ENCODE peak calls at places on chromosomes 7 and 10, in seven cellular contexts. B, L, N, P, E, H and C are unnamed samples.

GRCh38 chr7:140924019-140924820 is 509 bp downstream of the BRAF start:
- DNase-seq in E (peak; percentile 66), P (peak; percentile 85), B (peak; percentile 32), L (peak; percentile 92), N (peak; percentile 60), H (peak; percentile 90), C (peak; percentile 84)

GRCh38 chr10:79367421-79368189 is 20.3 kb downstream of the PPIF start:
- DNase-seq in L (no peak), N (no peak), B (no peak), P (no peak), E (no peak), H (no peak), C (no peak)

GRCh38 chr10:128161031-128161430 is 34.8 kb upstream of the MKI67 start:
- DNase-seq in B (no peak), L (no peak), N (no peak), P (no peak), E (no peak), H (peak; percentile 21), C (no peak)

GRCh38 chr7:149696313-149696712 is 77.1 kb downstream of the ZNF467 start:
- DNase-seq in B (no peak), P (no peak), L (no peak), N (no peak), E (no peak), H (no peak), C (no peak)

GRCh38 chr10:35194906-35195305 is 68.3 kb downstream of the CREM start:
- DNase-seq in B (peak; percentile 18), L (no peak), E (peak; percentile 21), N (no peak), P (peak; percentile 71), H (no peak), C (no peak)

GRCh38 chr7:68216046-68216445 is 1219.4 kb downstream of the TYW1 start:
- DNase-seq in B (no peak), P (no peak), H (no peak), E (no peak), L (no peak), N (peak; percentile 27), C (no peak)

GRCh38 chr10:71771821-71772617 is 1.3 kb downstream of the VSIR start:
- DNase-seq in B (peak; percentile 79), N (peak; percentile 74), H (no peak), E (peak; percentile 40), L (peak; percentile 83), P (peak; percentile 32), C (peak; percentile 93)

GRCh38 chr7:121397832-121398231 is 1.7 kb upstream of the FAM3C start:
- DNase-seq in E (peak; percentile 13), P (no peak), L (no peak), B (no peak), H (no peak), N (no peak), C (no peak)

GRCh38 chr7:90412458-90413184 is 9.4 kb downstream of the CLDN12 start:
- DNase-seq in E (no peak), B (peak; percentile 15), L (no peak), N (no peak), H (no peak), P (no peak), C (no peak)

GRCh38 chr10:15208221-15208620 is 39.7 kb upstream of the NMT2 start:
- DNase-seq in E (no peak), N (no peak), B (no peak), P (no peak), L (no peak), H (no peak), C (no peak)

GRCh38 chr7:100208911-100209408 is 10.8 kb upstream of the PVRIG start:
- DNase-seq in P (no peak), B (no peak), N (no peak), H (no peak), L (no peak), E (no peak), C (no peak)

GRCh38 chr10:4654496-4654895 is 171.5 kb upstream of the AKR1E2 start:
- DNase-seq in B (no peak), L (no peak), P (no peak), E (no peak), H (no peak), N (no peak), C (no peak)

GRCh38 chr7:84251183-84251845 is 56.7 kb upstream of the SEMA3A start:
- DNase-seq in L (no peak), P (no peak), N (no peak), H (no peak), E (no peak), B (no peak), C (no peak)

GRCh38 chr7:30312186-30312585 is 27.8 kb downstream of the ZNRF2 start:
- DNase-seq in B (no peak), P (no peak), L (no peak), H (no peak), N (no peak), E (no peak), C (no peak)

GRCh38 chr7:131602304-131602993 is 46.0 kb upstream of the PODXL start:
- DNase-seq in L (no peak), N (no peak), B (no peak), H (no peak), P (no peak), E (no peak), C (no peak)

GRCh38 chr7:1007901-1008300 is 24.9 kb downstream of the CYP2W1 start:
- DNase-seq in P (no peak), N (no peak), H (no peak), B (no peak), L (no peak), E (no peak), C (no peak)

GRCh38 chr7:38398725-38399321 is 125.4 kb upstream of the TARP start:
- DNase-seq in B (peak; percentile 33), E (peak; percentile 25), P (peak; percentile 60), H (no peak), L (peak; percentile 66), N (no peak), C (peak; percentile 36)

GRCh38 chr10:59865101-59865500 is 41.3 kb downstream of the CCDC6 start:
- DNase-seq in H (no peak), N (peak; percentile 41), L (no peak), P (no peak), B (peak; percentile 40), E (peak; percentile 10), C (peak; percentile 58)

GRCh38 chr10:125016611-125017202 is 74.8 kb downstream of the ZRANB1 start:
- DNase-seq in L (peak; percentile 80), P (no peak), E (no peak), B (no peak), N (no peak), H (no peak), C (no peak)

GRCh38 chr7:23256731-23257130 is 10.2 kb downstream of the GPNMB start:
- DNase-seq in N (no peak), E (no peak), L (no peak), B (no peak), P (no peak), H (no peak), C (no peak)

GRCh38 chr10:82191653-82192052 is 316.7 kb downstream of the NRG3 start:
- DNase-seq in N (no peak), L (no peak), E (no peak), B (no peak), H (no peak), P (no peak), C (no peak)

GRCh38 chr10:43842072-43842471 is 193.4 kb upstream of the ZNF32 start:
- DNase-seq in B (no peak), H (no peak), E (no peak), L (no peak), P (no peak), N (no peak), C (no peak)

GRCh38 chr10:71963756-71964668 is at the start of gene CHST3:
- DNase-seq in E (no peak), N (no peak), P (peak; percentile 62), L (peak; percentile 90), B (no peak), H (no peak), C (peak; percentile 74)

GRCh38 chr10:33325929-33326328 is 8.5 kb downstream of the NRP1 start:
- DNase-seq in L (no peak), E (no peak), N (no peak), H (no peak), B (no peak), P (no peak), C (no peak)

GRCh38 chr7:38329340-38329739 is 55.9 kb upstream of the TARP start:
- DNase-seq in B (no peak), H (no peak), P (no peak), L (no peak), E (no peak), N (no peak), C (no peak)

GRCh38 chr7:82375713-82376112 is 67.9 kb downstream of the CACNA2D1 start:
- DNase-seq in H (no peak), B (no peak), E (no peak), P (no peak), L (no peak), N (no peak), C (no peak)

GRCh38 chr10:113854757-113855626 is 531 bp downstream of the NHLRC2 start:
- DNase-seq in E (peak; percentile 72), H (peak; percentile 86), N (peak; percentile 26), L (peak; percentile 76), P (peak; percentile 63), B (peak; percentile 31), C (peak; percentile 83)

GRCh38 chr7:159046300-159046699 is 98.4 kb downstream of the VIPR2 start:
- DNase-seq in L (no peak), N (no peak), E (no peak), B (no peak), H (no peak), P (no peak), C (no peak)

GRCh38 chr10:101060951-101061813 is 607 bp upstream of the KAZALD1 start:
- DNase-seq in H (peak; percentile 95), B (peak; percentile 91), N (peak; percentile 82), L (peak; percentile 98), E (peak; percentile 93), P (peak; percentile 93), C (peak; percentile 96)

GRCh38 chr7:92835140-92835850 is 1.1 kb downstream of the CDK6 start:
- DNase-seq in P (peak; percentile 81), H (peak; percentile 79), B (peak; percentile 72), E (peak; percentile 48), N (peak; percentile 33), L (peak; percentile 73), C (peak; percentile 63)
- TF ChIP-seq POLR2A in P (peak; percentile 28), H (no peak), B (no peak), E (no peak), N (no peak), L (no peak), C (peak; percentile 70)

GRCh38 chr10:117860823-117861222 is 185.9 kb downstream of the RAB11FIP2 start:
- DNase-seq in L (no peak), E (peak; percentile 35), N (no peak), H (no peak), B (peak; percentile 44), P (peak; percentile 5), C (no peak)
- TF ChIP-seq CTCF in L (no peak), E (peak; percentile 21), N (no peak), H (no peak), B (peak; percentile 63), P (peak; percentile 19), C (no peak)

DNA sequence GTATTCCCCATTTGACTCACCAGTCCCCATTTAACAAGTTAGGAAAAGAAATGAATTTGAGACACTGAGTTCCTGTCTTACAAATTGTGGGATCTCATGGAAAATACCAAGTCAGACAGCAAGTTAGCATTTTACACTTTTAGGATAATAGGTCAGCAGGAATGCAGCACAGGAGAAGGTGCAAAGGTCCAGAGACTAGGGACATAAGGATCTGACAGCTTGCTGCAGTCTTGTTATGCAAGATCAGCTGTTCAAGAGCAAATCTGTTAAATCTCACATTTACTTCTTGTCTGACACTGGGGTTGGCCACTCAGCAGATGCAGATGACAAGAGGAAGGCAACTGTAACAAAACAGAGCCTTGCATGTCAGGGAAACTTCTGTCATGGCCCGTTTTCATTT is 239.6 kb downstream of the PHF14 start:
- DNase-seq in N (no peak), H (no peak), P (no peak), L (no peak), B (no peak), E (no peak), C (no peak)
- H3K27ac ChIP-seq in N (no peak overlapping the region), H (no peak overlapping the region), P (no peak overlapping the region), L (no peak overlapping the region), B (no peak overlapping the region), E (no peak overlapping the region), C (no peak overlapping the region)

GRCh38 chr7:73308074-73308664 is 457 bp downstream of the NSUN5 start:
- DNase-seq in N (no peak), B (no peak), H (peak; percentile 73), L (no peak), P (peak; percentile 14), E (no peak), C (no peak)
- TF ChIP-seq POLR2A in N (no peak), B (no peak), H (no peak), L (no peak), P (no peak), E (no peak), C (no peak)